ENCODE peak calls at places on chromosomes 16 and 17, in seven cellular contexts. P is naive thymus-derived CD8-positive, alpha-beta T cell; D is RCC 7860; L is T follicular helper cell; K is ureter; J is OCI-LY7; G is activated naive CD8-positive, alpha-beta T cell treated with anti-CD3 and anti-CD28 coated beads, Interleukin-2, amount 50 U/mL, for 16 hours. N is an unnamed sample.

GRCh38 chr17:32142857-32143524 is 689 bp downstream of the RHOT1 start:
- DNase-seq in D (peak; percentile 21), G (no peak), L (no peak), P (peak; percentile 8), J (peak; percentile 35), K (peak; percentile 66), N (peak; percentile 38)

GRCh38 chr17:74822329-74823175 is 37.1 kb downstream of the GRIN2C start:
- DNase-seq in G (no peak), D (no peak), J (no peak), P (no peak), K (no peak), L (no peak), N (no peak)

GRCh38 chr17:49093131-49093530 is 39.4 kb upstream of the B4GALNT2 start:
- DNase-seq in K (no peak), G (no peak), J (no peak), P (no peak), D (no peak), L (no peak), N (no peak)

GRCh38 chr16:53417011-53417410 is 17.3 kb upstream of the RBL2 start:
- DNase-seq in K (no peak), G (no peak), L (no peak), D (no peak), J (no peak), P (no peak), N (no peak)

GRCh38 chr16:752008-752315 is 8.6 kb upstream of the MSLN start:
- DNase-seq in G (no peak), K (no peak), P (no peak), J (no peak), D (no peak), L (no peak), N (no peak)

GRCh38 chr17:72421128-72422092 is 300.6 kb downstream of the SOX9 start:
- DNase-seq in J (peak; percentile 4), L (no peak), P (no peak), G (no peak), K (peak; percentile 80), D (peak; percentile 100), N (no peak)

GRCh38 chr17:48153711-48154642 is 46.4 kb downstream of the SNX11 start:
- DNase-seq in K (no peak), G (no peak), D (no peak), L (no peak), J (peak; percentile 47), P (no peak), N (peak; percentile 68)

GRCh38 chr17:7859028-7859427 is 1.2 kb downstream of the CYB5D1 start:
- DNase-seq in K (peak; percentile 35), J (no peak), D (no peak), P (no peak), G (no peak), L (no peak), N (no peak)

GRCh38 chr16:50313596-50314483 is 47.5 kb downstream of the ADCY7 start:
- DNase-seq in D (no peak), P (peak; percentile 26), L (no peak), J (no peak), K (peak; percentile 54), G (no peak), N (no peak)

GRCh38 chr17:63918305-63918704 is 334 bp downstream of the GH1 start:
- DNase-seq in L (no peak), J (no peak), G (no peak), K (no peak), D (no peak), P (no peak), N (no peak)

GRCh38 chr17:78272181-78272913 is 40.9 kb downstream of the TMEM235 start:
- DNase-seq in G (peak; percentile 20), K (peak; percentile 84), L (peak; percentile 74), J (peak; percentile 64), D (no peak), P (peak; percentile 43), N (no peak)

N was measured in NCI-H748 treated with DMSO at 0.1 percent for 48 hours.